ENCODE peak calls at places on chromosome 14, in five cellular contexts. I is tibial artery, N is IMR-90, B is PC-9, V is AG04450. Q is an unnamed sample.

GRCh38 chr14:100815478-100816285 is 10.2 kb upstream of the MEG3 start:
- DNase-seq in V (peak), N (peak), I (no peak), B (no peak), Q (no peak)

GRCh38 chr14:30799933-30800332 is 74.4 kb upstream of the COCH start:
- DNase-seq in V (no peak), I (no peak), N (no peak), B (no peak), Q (no peak)

GRCh38 chr14:76964695-76965094 is 63.8 kb downstream of the IRF2BPL start:
- DNase-seq in N (no peak), I (no peak), V (no peak), B (no peak), Q (no peak)

GRCh38 chr14:100914597-100915021 is 11.1 kb upstream of the RTL1 start:
- DNase-seq in V (peak), I (no peak), N (peak), B (no peak), Q (no peak)

GRCh38 chr14:102799684-102800562 is 22.7 kb downstream of the TRAF3 start:
- DNase-seq in I (peak), B (no peak), V (peak), N (peak), Q (no peak)

GRCh38 chr14:68815288-68816182 is 22.7 kb upstream of the ZFP36L1 start:
- DNase-seq in I (no peak), N (no peak), B (no peak), V (no peak), Q (no peak)

GRCh38 chr14:73742520-73743238 is 28.5 kb upstream of the PNMA1 start:
- DNase-seq in B (peak), I (no peak), N (no peak), V (no peak), Q (no peak)

GRCh38 chr14:90213099-90213748 is 43.1 kb upstream of the PSMC1 start:
- DNase-seq in V (no peak), B (no peak), N (no peak), I (no peak), Q (no peak)

GRCh38 chr14:37903561-37904191 is 304.0 kb upstream of the SSTR1 start:
- DNase-seq in B (no peak), I (no peak), V (peak), N (peak), Q (no peak)

GRCh38 chr14:81537193-81537592 is 3.5 kb upstream of the SEL1L start:
- DNase-seq in I (no peak), N (no peak), B (no peak), V (no peak), Q (no peak)

GRCh38 chr14:22987291-22987690 is 4.9 kb upstream of the AJUBA start:
- DNase-seq in N (no peak), V (no peak), I (no peak), B (no peak), Q (no peak)

GRCh38 chr14:29274890-29275651 is 508.5 kb downstream of the FOXG1 start:
- DNase-seq in B (no peak), I (no peak), V (no peak), N (no peak), Q (no peak)

GRCh38 chr14:60563113-60563512 is 54.2 kb downstream of the SIX6 start:
- DNase-seq in I (no peak), N (peak), B (no peak), V (peak), Q (no peak)

GRCh38 chr14:90396342-90397339 is at the start of gene CALM1:
- DNase-seq in N (peak), I (peak), V (peak), B (peak), Q (peak)

GRCh38 chr14:72708708-72709475 is 185.0 kb downstream of the DPF3 start:
- DNase-seq in V (no peak), I (no peak), B (no peak), N (no peak), Q (no peak)

GRCh38 chr14:22387776-22388241 is 201.2 kb downstream of the DAD1 start:
- DNase-seq in B (no peak), I (no peak), V (no peak), N (no peak), Q (no peak)

GRCh38 chr14:76647699-76648298 is 113.5 kb upstream of the VASH1 start:
- DNase-seq in V (peak), I (no peak), N (peak), B (peak), Q (no peak)

GRCh38 chr14:77316872-77317271 is 3.8 kb downstream of the POMT2 start:
- DNase-seq in N (no peak), I (no peak), B (no peak), V (no peak), Q (no peak)

GRCh38 chr14:20332386-20332945 is 613 bp downstream of the CCNB1IP1 start:
- DNase-seq in B (no peak), V (no peak), I (no peak), N (no peak), Q (no peak)

GRCh38 chr14:34548472-34548981 is 9.0 kb upstream of the EAPP start:
- DNase-seq in N (no peak), V (no peak), I (peak), B (no peak), Q (no peak)

GRCh38 chr14:61478971-61479473 is 157.6 kb downstream of the PRKCH start:
- DNase-seq in V (no peak), I (peak), B (no peak), N (no peak), Q (no peak)

GRCh38 chr14:86243158-86243557 is 713.2 kb downstream of the FLRT2 start:
- DNase-seq in V (no peak), B (no peak), N (no peak), I (no peak), Q (no peak)

GRCh38 chr14:74982661-74983060 is 20.1 kb upstream of the EIF2B2 start:
- DNase-seq in I (no peak), B (no peak), N (no peak), V (no peak), Q (no peak)

GRCh38 chr14:75283162-75283883 is 4.7 kb downstream of the FOS start:
- DNase-seq in B (peak), I (no peak), V (no peak), N (peak), Q (no peak)

GRCh38 chr14:62844546-62844945 is 200.7 kb downstream of the KCNH5 start:
- DNase-seq in I (no peak), V (no peak), B (no peak), N (no peak), Q (no peak)

GRCh38 chr14:99325591-99325990 is 53.6 kb upstream of the BCL11B start:
- DNase-seq in I (no peak), V (no peak), B (no peak), N (no peak), Q (no peak)

GRCh38 chr14:48814562-48814961 is 771.6 kb downstream of the RPS29 start:
- DNase-seq in N (no peak), I (no peak), V (no peak), B (no peak), Q (no peak)

GRCh38 chr14:21308479-21309237 is 28.8 kb downstream of the RPGRIP1 start:
- DNase-seq in B (peak), V (no peak), N (peak), I (peak), Q (peak)

GRCh38 chr14:102929349-102930137 is 7.1 kb downstream of the AMN start:
- DNase-seq in N (no peak), B (no peak), I (no peak), V (no peak), Q (no peak)

DNA sequence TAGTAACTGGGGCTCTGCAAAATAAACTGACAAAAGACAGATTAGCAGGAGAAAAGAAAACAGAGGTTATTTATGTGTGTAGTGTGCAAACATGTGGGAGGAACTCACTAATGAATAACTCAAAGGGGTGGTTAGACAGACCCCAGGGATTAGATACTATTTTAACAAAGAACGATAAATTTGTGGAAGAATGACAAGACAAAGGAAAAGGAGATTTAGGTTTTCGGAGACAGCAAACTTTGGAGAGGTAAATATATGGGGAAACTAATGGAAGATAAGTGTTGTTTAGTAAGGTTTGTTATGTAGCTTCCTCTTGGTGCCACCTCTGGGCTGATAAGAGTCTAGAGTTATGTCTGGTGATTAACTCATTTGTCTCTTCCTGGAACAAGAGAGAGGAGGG is 80.3 kb upstream of the DDHD1 start:
- DNase-seq in I (no peak), N (no peak), B (no peak), V (no peak), Q (no peak)
- H3K27ac ChIP-seq in I (no peak), N (no peak), B (no peak), V (no peak), Q (no peak)

DNA sequence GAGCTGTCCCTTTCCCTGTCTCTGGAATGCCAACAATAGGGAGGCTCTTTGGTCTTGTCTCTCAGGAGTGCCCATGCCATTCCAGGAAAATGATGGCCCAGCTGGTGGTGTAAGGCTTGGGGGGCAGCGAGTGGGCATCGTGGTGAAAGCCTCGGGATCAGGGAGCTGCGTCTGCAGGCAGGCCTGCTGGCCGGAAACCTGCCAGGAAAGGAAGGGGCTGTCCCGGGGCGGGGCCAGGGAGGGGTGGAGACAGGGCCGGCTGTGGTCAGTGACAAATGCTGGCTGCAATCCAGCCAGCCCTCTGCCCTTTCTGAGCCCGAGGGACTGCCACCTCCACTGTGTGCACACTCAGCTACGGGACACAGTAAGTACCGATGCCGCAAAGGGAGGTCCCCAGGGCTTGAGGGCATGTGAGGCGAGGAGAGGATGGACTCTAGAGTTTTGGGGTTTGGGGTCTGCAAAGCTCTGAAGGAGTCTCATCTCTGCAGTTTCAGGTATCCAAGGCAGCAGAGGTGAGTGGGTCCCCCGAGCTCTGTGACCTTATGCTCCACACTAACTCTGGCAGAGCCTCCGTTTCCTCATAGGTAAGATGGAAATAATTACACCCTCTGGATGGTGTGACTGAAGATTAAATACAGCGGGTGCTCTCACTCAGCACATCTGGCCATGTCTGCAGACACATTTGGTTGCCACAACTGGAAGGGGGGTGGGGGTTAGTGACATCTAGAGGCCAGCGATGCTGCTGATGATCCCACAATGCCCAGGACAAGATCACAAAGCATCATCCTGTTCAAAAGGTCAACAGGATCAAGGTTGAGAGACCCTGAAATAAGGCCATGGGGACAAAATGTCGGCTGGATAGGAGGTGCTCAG is at the start of gene SERPINA5:
- DNase-seq in B (no peak), I (no peak), N (no peak), V (no peak), Q (no peak)
- H3K27ac ChIP-seq in B (no peak), I (no peak), N (no peak), V (no peak), Q (no peak)

DNA sequence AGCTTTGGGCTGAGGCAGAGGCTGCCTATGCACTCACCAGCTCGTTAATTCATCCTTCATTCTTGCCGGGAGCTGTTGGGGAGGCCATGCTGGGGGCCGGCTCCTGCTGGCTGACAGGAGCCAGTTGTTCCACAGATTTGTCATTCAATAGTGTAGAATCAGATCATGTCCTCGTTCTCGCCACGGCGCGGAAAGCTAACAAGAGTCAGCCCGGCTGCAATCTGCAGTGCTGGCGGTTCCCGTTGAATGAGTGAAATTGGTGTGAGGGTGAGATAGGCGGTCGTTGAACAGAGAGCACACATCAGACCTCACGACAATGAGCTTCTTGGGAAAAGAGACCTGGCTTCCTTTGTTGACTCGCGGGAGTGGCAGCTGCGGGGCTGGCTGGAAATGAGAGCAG is 57.5 kb downstream of the KIF26A start:
- DNase-seq in N (no peak), V (no peak), I (no peak), B (no peak), Q (no peak)
- H3K27ac ChIP-seq in N (no peak), V (no peak), I (no peak), B (no peak), Q (no peak)

GRCh38 chr14:97762386-97762785 is 965.2 kb downstream of the VRK1 start:
- DNase-seq in I (no peak), B (no peak), V (no peak), N (no peak), Q (no peak)
- H3K27ac ChIP-seq in I (no peak), B (no peak), V (no peak), N (no peak), Q (no peak)

DNA sequence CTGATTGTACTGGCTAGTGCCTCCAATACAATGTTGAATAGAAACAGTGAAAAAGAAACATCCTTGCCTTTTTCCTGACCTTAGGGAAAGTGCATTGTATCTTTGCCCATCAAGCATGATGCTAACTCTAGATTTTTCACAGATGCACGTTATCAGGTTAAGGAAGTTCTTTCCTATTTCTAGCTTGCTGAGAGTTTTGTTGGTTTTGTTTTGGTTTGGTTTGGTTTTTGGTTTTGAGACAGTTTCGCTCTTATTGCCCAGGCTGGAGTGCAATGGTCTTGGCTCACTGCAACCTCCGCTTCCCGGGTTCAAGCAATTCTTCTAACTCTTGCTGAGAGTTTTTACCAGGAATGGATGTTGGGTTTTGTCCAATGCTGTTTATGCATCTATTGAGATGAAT is 89.0 kb downstream of the BRMS1L start:
- DNase-seq in I (no peak), N (no peak), V (no peak), B (no peak), Q (no peak)
- H3K27ac ChIP-seq in I (no peak), N (no peak), V (no peak), B (no peak), Q (no peak)

DNA sequence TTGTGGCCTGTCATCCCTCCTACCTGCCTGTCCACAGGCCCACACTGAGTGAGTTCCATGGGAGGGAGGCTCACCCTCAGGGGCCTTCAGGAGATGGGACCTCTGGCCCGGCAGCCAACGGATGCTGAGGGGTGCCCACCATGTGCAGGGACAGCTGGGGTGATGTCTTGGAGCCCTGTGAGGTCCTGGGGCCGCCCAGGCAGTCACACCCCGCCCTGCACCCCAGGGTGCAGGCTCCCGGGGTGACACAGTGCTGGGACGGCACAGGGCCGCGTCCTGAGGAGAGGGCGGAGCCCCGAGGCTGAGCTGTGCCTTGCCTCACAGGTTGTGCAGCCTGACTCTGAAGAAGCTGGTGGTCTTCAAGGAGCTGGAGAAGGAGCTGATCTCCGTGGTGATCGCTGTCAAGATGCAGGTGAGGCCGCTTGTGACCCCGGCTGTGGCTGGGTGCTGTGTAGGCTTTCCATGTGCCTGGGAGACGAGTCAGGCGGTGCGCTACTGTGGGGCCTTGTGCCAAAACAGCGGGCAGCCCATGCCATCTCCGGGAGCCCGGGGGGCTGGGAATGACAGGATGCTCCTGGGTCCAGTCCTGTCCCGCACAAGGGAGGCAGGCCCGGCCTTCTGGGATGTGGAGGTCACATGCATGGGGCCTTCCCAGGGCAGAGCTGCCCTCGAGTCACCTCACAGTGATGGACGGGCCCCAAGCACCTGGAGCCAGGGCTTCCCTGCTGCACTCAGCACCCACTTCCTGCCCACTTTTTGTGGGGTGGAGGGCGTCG is 33.8 kb downstream of the PACS2 start:
- DNase-seq in B (no peak), V (no peak), N (no peak), I (no peak), Q (no peak)
- H3K27ac ChIP-seq in B (no peak), V (no peak), N (no peak), I (no peak), Q (no peak)

DNA sequence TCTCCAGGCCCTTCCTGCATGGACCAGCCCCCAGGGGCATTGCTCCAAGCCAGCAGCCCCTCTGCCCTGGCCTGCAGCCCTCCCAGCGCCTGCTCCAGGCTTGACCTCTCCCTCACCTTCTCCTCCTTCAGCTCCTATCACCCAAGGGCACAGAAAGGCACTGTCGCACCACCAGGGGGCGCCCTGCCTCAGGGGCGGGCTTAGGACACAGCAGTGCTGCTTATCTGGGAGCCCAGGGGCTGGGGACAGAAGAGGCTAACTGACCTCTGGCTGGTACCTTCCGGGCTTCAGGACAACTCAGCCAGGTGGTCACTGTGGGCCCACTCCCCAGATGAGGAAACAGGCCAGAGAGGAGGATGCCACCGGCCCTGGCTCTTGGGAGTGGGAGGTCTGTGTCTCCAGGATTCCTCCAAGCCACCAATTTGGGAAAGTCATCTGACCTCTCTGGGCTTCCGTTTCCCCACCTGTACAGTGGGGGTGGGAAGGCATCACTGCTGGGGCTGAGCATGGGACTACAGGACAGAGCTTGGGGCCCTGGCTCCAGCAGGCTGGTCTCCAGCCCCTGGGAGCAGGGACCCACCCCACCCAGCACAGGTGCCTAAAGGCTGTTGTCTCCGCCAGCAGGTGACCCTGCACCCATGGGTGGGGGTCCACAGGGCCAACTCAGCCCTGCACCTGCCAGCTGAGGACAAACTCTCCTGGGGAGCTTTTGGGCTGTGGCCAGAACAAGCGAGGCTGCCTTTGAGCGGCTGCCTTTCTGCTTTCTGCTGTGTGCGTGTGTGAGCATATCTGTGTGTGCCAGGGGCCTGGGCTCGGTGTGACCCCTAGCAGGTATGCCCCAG is 25.5 kb upstream of the GPR132 start:
- DNase-seq in N (peak), V (no peak), B (peak), I (peak), Q (peak)
- H3K27ac ChIP-seq in N (no peak), V (peak), B (peak), I (peak), Q (peak)